ENCODE peak calls at places on chromosomes 16 and 17, in four cellular contexts. R is GM12878, Z is HL-60, N is K562. F is an unnamed sample.

GRCh38 chr17:65278050-65278819 is 141.1 kb downstream of the RGS9 start:
- DNase-seq in R (no peak), Z (no peak), N (peak; percentile 50), F (peak; percentile 33)

GRCh38 chr17:61456688-61457225 is 4.5 kb downstream of the TBX4 start:
- DNase-seq in R (no peak), Z (no peak), N (no peak), F (no peak)

GRCh38 chr16:24273511-24273910 is 17.4 kb downstream of the CACNG3 start:
- DNase-seq in R (no peak), Z (peak; percentile 28), N (no peak), F (no peak)

GRCh38 chr17:56908061-56908542 is 5.7 kb downstream of the TRIM25 start:
- DNase-seq in R (peak; percentile 60), Z (peak; percentile 41), N (peak; percentile 56), F (peak; percentile 56)

GRCh38 chr17:82461827-82462524 is 3.4 kb downstream of the NARF start:
- DNase-seq in R (no peak), Z (no peak), N (peak; percentile 98), F (no peak)

GRCh38 chr16:68490358-68490757 is 42.0 kb upstream of the SMPD3 start:
- DNase-seq in R (no peak), Z (no peak), N (no peak), F (no peak)

GRCh38 chr17:35871415-35871814 is 2.7 kb upstream of the HEATR9 start:
- DNase-seq in R (no peak), Z (peak; percentile 21), N (no peak), F (no peak)

GRCh38 chr16:82882249-82882648 is 255.5 kb downstream of the CDH13 start:
- DNase-seq in R (no peak), Z (no peak), N (no peak), F (no peak)

GRCh38 chr16:57276596-57276995 is 7.9 kb downstream of the PLLP start:
- DNase-seq in R (no peak), Z (peak; percentile 41), N (no peak), F (no peak)

GRCh38 chr17:29358421-29358820 is 31.7 kb upstream of the TAOK1 start:
- DNase-seq in R (no peak), Z (no peak), N (no peak), F (no peak)

GRCh38 chr17:17780941-17781590 is 55.7 kb downstream of the SREBF1 start:
- DNase-seq in R (no peak), Z (no peak), N (no peak), F (no peak)

GRCh38 chr16:16025214-16025968 is 76.0 kb downstream of the ABCC1 start:
- DNase-seq in R (no peak), Z (no peak), N (peak; percentile 15), F (peak; percentile 50)

GRCh38 chr17:48111937-48112241 is 4.3 kb downstream of the SNX11 start:
- DNase-seq in R (no peak), Z (no peak), N (no peak), F (no peak)

GRCh38 chr16:77394699-77395098 is 40.1 kb downstream of the ADAMTS18 start:
- DNase-seq in R (no peak), Z (no peak), N (no peak), F (no peak)

GRCh38 chr16:14501331-14502255 is 128.5 kb downstream of the PARN start:
- DNase-seq in R (peak; percentile 50), Z (no peak), N (peak; percentile 81), F (no peak)

GRCh38 chr16:1530349-1530882 is 3.0 kb upstream of the TMEM204 start:
- DNase-seq in R (no peak), Z (no peak), N (no peak), F (no peak)

GRCh38 chr16:77059441-77059840 is 131.5 kb upstream of the MON1B start:
- DNase-seq in R (no peak), Z (no peak), N (no peak), F (no peak)

GRCh38 chr17:44353656-44354331 is 8.7 kb downstream of the GRN start:
- DNase-seq in R (no peak), Z (no peak), N (no peak), F (no peak)

GRCh38 chr16:69922200-69922599 is 28.9 kb upstream of the CLEC18A start:
- DNase-seq in R (no peak), Z (no peak), N (no peak), F (no peak)

GRCh38 chr16:17305694-17306093 is 165.1 kb downstream of the XYLT1 start:
- DNase-seq in R (peak; percentile 48), Z (no peak), N (no peak), F (no peak)

GRCh38 chr16:73610605-73611177 is 562.8 kb upstream of the ZFHX3 start:
- DNase-seq in R (no peak), Z (no peak), N (no peak), F (no peak)

GRCh38 chr16:73615256-73615655 is 567.3 kb upstream of the ZFHX3 start:
- DNase-seq in R (no peak), Z (no peak), N (no peak), F (no peak)

DNA sequence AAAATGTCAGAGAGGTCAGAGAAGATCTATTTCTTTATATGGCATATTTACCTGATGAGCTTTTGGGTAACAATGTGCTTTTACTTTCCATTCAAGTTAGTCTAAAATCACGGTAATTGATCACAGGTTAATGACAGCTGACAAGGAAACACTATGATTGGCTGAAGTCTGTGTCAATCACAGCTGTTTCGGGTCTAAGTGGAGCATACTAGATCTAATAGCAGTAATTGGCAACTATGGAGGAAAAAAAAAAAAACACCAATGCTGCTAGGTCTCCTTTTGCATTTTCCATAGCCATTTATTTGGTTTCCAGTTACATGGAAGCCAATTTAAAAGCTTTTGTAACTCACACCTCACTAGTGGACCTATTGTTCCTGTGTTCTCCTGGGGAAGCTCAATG is 568.3 kb upstream of the ZFHX3 start:
- DNase-seq in R (no peak), Z (no peak), N (peak; percentile 3), F (no peak)
- TF ChIP-seq SPI1 in R (no peak), Z (no peak), N (no peak), F (no peak)

DNA sequence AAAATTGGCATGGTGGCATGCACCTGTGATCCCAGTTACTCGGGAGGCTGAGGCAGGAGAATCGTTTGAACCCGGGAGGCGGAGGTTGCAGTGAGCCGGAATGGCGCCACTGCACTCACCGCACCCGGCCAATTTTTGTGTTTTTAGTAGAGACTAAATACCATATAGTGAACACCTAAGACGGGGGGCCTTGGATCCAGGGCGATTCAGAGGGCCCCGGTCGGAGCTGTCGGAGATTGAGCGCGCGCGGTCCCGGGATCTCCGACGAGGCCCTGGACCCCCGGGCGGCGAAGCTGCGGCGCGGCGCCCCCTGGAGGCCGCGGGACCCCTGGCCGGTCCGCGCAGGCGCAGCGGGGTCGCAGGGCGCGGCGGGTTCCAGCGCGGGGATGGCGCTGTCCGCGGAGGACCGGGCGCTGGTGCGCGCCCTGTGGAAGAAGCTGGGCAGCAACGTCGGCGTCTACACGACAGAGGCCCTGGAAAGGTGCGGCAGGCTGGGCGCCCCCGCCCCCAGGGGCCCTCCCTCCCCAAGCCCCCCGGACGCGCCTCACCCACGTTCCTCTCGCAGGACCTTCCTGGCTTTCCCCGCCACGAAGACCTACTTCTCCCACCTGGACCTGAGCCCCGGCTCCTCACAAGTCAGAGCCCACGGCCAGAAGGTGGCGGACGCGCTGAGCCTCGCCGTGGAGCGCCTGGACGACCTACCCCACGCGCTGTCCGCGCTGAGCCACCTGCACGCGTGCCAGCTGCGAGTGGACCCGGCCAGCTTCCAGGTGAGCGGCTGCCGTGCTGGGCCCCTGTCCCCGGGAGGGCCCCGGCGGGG is at the start of gene HBQ1:
- DNase-seq in R (no peak), Z (no peak), N (peak; percentile 85), F (peak; percentile 64)
- TF ChIP-seq SPI1 in R (no peak), Z (no peak), N (no peak), F (no peak)

DNA sequence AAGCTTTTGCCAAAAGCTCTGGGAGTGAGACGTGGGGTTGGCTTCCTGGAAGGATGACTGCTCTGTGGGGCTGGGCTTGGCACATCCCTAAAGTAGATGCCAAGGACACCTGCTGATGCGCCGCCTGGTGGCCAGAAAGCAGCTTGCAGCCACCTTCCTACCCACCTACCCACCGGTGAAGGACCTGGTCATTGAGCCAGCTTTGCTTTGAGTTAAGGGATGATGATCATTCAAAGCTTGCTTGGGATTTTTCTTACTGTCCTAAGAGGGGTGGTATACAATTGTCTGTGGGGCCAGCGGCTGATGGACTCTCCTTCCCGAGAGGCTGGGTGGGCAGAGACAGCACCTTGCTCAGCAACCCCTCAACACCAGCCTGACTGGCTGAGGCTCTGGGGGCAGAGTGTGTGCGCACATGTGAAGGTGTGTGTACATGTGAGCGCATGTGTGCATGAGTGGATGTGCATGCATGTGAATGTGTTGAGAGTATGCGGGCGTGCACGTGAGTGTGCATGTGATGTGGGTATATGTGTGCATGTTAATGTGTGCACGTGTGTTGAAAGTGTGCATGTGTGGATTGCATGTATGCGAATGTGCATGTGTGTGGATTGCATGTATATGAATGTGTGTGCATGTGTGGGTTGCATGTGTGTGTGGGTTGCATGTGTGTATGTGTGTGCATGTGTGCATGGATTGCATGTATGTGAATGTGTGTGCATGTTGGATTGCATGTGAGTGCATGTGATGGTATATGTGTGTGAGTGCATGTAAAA is 18.6 kb downstream of the C1QTNF1 start:
- DNase-seq in R (no peak), Z (no peak), N (peak; percentile 54), F (peak; percentile 69)
- TF ChIP-seq SPI1 in R (no peak), Z (no peak), N (no peak), F (no peak)

GRCh38 chr16:66651965-66652364 is 44.6 kb downstream of the CMTM4 start:
- DNase-seq in R (no peak), Z (no peak), N (no peak), F (no peak)

GRCh38 chr16:66652661-66653060 is 43.9 kb downstream of the CMTM4 start:
- DNase-seq in R (no peak), Z (no peak), N (no peak), F (no peak)

GRCh38 chr16:66656547-66656946 is 40.0 kb downstream of the CMTM4 start:
- DNase-seq in R (no peak), Z (no peak), N (no peak), F (no peak)

GRCh38 chr16:66651474-66651765 is 45.1 kb downstream of the CMTM4 start:
- DNase-seq in R (no peak), Z (no peak), N (no peak), F (no peak)

GRCh38 chr16:66653581-66654350 is 42.8 kb downstream of the CMTM4 start:
- DNase-seq in R (no peak), Z (no peak), N (no peak), F (no peak)
- TF ChIP-seq SPI1 in R (no peak), Z (no peak), N (no peak), F (no peak)

GRCh38 chr17:9256944-9257629 is 235.8 kb downstream of the NTN1 start:
- DNase-seq in R (no peak), Z (no peak), N (no peak), F (no peak)
- TF ChIP-seq SPI1 in R (no peak), Z (no peak), N (no peak), F (no peak)

GRCh38 chr17:50331085-50331791 is 14.7 kb upstream of the XYLT2 start:
- DNase-seq in R (no peak), Z (no peak), N (no peak), F (no peak)
- TF ChIP-seq SPI1 in R (no peak), Z (no peak), N (no peak), F (no peak)

GRCh38 chr17:28008526-28008925 is 34.0 kb upstream of the NLK start:
- DNase-seq in R (no peak), Z (peak; percentile 23), N (peak; percentile 77), F (no peak)
- TF ChIP-seq SPI1 in R (no peak), Z (no peak), N (peak; percentile 58), F (no peak)